ENCODE peak calls at places on chromosomes 4 and X, in seven cellular contexts. C is K562, I is SK-N-SH, R is cardiac muscle cell, M is AG04449, S is astrocyte of the spinal cord, A is stomach. K is an unnamed sample.

GRCh38 chr4:83862471-83862870 is 326.6 kb downstream of the GPAT3 start:
- DNase-seq in M (no peak), I (no peak), A (no peak), R (peak; percentile 50), C (no peak), S (no peak), K (no peak)

GRCh38 chr4:687975-688694 is 816 bp downstream of the SLC49A3 start:
- DNase-seq in A (peak; percentile 49), C (no peak), I (no peak), M (no peak), S (no peak), R (no peak), K (no peak)

GRCh38 chrX:108323751-108324150 is 114.5 kb downstream of the COL4A6 start:
- DNase-seq in S (no peak), I (no peak), R (no peak), A (no peak), C (no peak), M (no peak), K (no peak)

GRCh38 chr4:138861130-138861529 is 154.5 kb upstream of the NOCT start:
- DNase-seq in A (no peak), M (peak; percentile 34), C (no peak), R (no peak), I (no peak), S (peak; percentile 36), K (no peak)

GRCh38 chrX:33190016-33190415 is 21.3 kb downstream of the DMD start:
- DNase-seq in S (peak; percentile 22), A (no peak), C (no peak), R (no peak), I (no peak), M (no peak), K (no peak)

GRCh38 chrX:149152941-149153340 is 352.2 kb downstream of the IDS start:
- DNase-seq in C (no peak), I (no peak), M (no peak), S (no peak), A (no peak), R (peak; percentile 38), K (no peak)

GRCh38 chr4:38873290-38873949 is 5.8 kb downstream of the FAM114A1 start:
- DNase-seq in M (no peak), I (no peak), C (no peak), S (no peak), A (no peak), R (no peak), K (no peak)

GRCh38 chr4:113368056-113368455 is 318.6 kb downstream of the ANK2 start:
- DNase-seq in R (no peak), S (peak; percentile 69), M (peak; percentile 70), C (no peak), I (no peak), A (no peak), K (peak; percentile 56)

GRCh38 chr4:2977116-2978097 is 14.0 kb downstream of the GRK4 start:
- DNase-seq in S (peak; percentile 42), C (peak; percentile 48), R (peak; percentile 59), I (no peak), A (no peak), M (no peak), K (no peak)

GRCh38 chr4:84231539-84232055 is 267.5 kb downstream of the NKX6-1 start:
- DNase-seq in A (no peak), I (no peak), R (no peak), C (no peak), M (no peak), S (no peak), K (no peak)

GRCh38 chr4:151644625-151645024 is 116.2 kb downstream of the GATB start:
- DNase-seq in I (peak; percentile 57), A (no peak), C (peak; percentile 53), R (peak; percentile 9), M (no peak), S (no peak), K (no peak)

GRCh38 chr4:68773699-68774098 is 42.1 kb upstream of the UGT2B10 start:
- DNase-seq in C (no peak), I (no peak), A (no peak), M (no peak), R (no peak), S (no peak), K (no peak)

GRCh38 chrX:7689791-7690412 is 153.1 kb upstream of the VCX start:
- DNase-seq in R (no peak), S (no peak), C (no peak), A (no peak), I (no peak), M (no peak), K (no peak)

GRCh38 chr4:94410678-94411206 is 41.0 kb upstream of the PDLIM5 start:
- DNase-seq in S (peak; percentile 46), M (no peak), I (no peak), C (peak; percentile 28), A (no peak), R (peak; percentile 96), K (peak; percentile 93)

GRCh38 chr4:137621056-137621455 is 88.8 kb upstream of the PCDH18 start:
- DNase-seq in S (peak; percentile 19), M (no peak), C (no peak), R (no peak), A (no peak), I (no peak), K (no peak)

GRCh38 chr4:118348886-118349285 is 3.9 kb downstream of the PRSS12 start:
- DNase-seq in C (no peak), S (no peak), A (no peak), M (no peak), R (no peak), I (no peak), K (no peak)

GRCh38 chr4:118351851-118352827 is 664 bp downstream of the PRSS12 start:
- DNase-seq in R (no peak), C (no peak), S (peak; percentile 35), M (no peak), A (peak; percentile 51), I (peak; percentile 65), K (no peak)

GRCh38 chr4:118353452-118353851 is 649 bp upstream of the PRSS12 start:
- DNase-seq in A (no peak), R (no peak), M (no peak), I (peak; percentile 26), S (no peak), C (no peak), K (no peak)

GRCh38 chr4:118352843-118353373 is at the start of gene PRSS12:
- DNase-seq in C (peak; percentile 31), R (peak; percentile 56), A (peak; percentile 77), M (no peak), I (peak; percentile 96), S (peak; percentile 64), K (no peak)

GRCh38 chr4:118350961-118351360 is 1.8 kb downstream of the PRSS12 start:
- DNase-seq in I (no peak), A (no peak), M (no peak), R (no peak), C (no peak), S (no peak), K (no peak)
- H3K4me3 ChIP-seq in I (peak overlapping the region; percentile 77), A (no peak overlapping the region), M (peak overlapping the region; percentile 81), R (no peak overlapping the region), C (no peak overlapping the region), S (no peak overlapping the region), K (no peak overlapping the region)

GRCh38 chrX:49183701-49184281 is 2.4 kb downstream of the PRICKLE3 start:
- DNase-seq in I (no peak), A (no peak), C (no peak), S (no peak), M (no peak), R (no peak), K (no peak)
- H3K4me3 ChIP-seq in I (no peak overlapping the region), A (no peak overlapping the region), C (peak overlapping the region; percentile 76), S (peak overlapping the region; percentile 31), M (peak overlapping the region; percentile 36), R (no peak overlapping the region), K (peak overlapping the region; percentile 15)

DNA sequence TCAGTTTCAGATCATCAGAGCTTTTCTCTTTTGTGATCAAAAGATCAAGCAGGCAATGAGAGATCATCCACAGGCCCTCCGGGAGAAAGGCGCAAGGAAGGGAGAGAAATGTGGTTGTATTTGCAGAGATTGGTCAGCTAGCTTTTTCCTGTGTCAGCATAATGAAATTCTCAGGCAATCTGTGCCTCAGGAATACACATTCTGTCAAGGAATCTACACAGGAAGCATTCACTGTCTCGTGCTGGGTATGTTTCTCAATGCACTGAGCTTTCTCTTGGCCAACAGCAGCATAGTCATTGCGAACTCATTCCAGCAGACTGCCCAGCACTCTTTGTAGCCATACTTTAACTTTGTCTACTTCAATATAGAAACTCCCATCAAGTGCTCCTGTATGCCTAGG is 413.7 kb downstream of the PPP3CA start:
- DNase-seq in A (no peak), M (no peak), S (peak; percentile 44), R (peak; percentile 82), C (no peak), I (no peak), K (peak; percentile 73)
- H3K4me3 ChIP-seq in A (no peak overlapping the region), M (no peak overlapping the region), S (no peak overlapping the region), R (no peak overlapping the region), C (no peak overlapping the region), I (no peak overlapping the region), K (no peak overlapping the region)

GRCh38 chr4:23238848-23239247 is 546.1 kb downstream of the GBA3 start:
- DNase-seq in R (no peak), M (no peak), A (no peak), I (no peak), C (no peak), S (no peak), K (no peak)
- H3K4me3 ChIP-seq in R (no peak overlapping the region), M (no peak overlapping the region), A (no peak overlapping the region), I (no peak overlapping the region), C (no peak overlapping the region), S (no peak overlapping the region), K (no peak overlapping the region)

GRCh38 chr4:144360394-144360793 is 219.9 kb upstream of the GYPA start:
- DNase-seq in A (no peak), I (no peak), M (no peak), C (no peak), S (peak; percentile 63), R (no peak), K (no peak)
- H3K4me3 ChIP-seq in A (no peak overlapping the region), I (no peak overlapping the region), M (no peak overlapping the region), C (no peak overlapping the region), S (no peak overlapping the region), R (no peak overlapping the region), K (no peak overlapping the region)

DNA sequence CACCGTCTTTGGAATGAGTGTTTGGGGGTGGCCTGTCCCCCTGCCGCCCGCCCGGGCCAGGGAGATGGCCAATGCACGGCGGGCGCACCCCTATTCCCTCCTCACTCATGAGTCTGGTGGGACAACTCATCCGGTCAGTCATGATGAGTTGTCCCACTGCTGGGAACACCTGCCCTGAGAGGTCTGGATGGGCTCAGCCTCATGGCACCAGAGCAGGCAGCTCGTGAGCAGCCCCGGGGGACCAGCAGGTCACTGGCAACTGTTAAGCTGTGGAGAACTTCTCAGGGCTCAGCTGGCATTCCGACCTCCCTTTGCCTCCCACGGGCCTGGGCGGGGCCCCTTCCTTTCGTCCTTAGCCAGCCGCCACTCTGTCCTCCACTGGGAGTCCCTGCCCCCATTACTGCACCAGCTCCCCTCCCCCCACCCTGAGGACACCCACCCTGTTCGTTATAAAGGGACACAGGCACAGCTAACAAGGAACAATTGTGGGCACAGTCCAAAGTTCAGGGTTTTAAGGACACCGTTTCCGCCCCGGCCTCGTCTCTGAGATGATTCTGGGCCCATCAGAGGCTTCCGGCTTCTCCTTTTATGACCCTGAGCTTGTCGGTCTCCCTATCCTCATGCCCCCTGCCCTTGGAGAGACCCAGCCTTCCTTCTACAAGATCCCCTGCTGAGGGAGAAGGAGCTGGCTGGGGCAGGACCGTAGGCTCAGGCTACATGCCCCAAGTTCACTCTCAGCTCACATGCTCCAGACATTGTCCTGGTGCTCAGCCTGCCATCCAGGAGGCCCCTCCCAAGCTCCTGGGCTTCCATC is 14.6 kb upstream of the KIAA0232 start:
- DNase-seq in R (no peak), C (no peak), M (no peak), S (no peak), A (no peak), I (no peak), K (no peak)
- H3K4me3 ChIP-seq in R (no peak overlapping the region), C (no peak overlapping the region), M (no peak overlapping the region), S (no peak overlapping the region), A (no peak overlapping the region), I (no peak overlapping the region), K (no peak overlapping the region)

K was measured in skeletal muscle cell.